ENCODE peak calls at places on chromosomes 6 and 20, in four cellular contexts. K, B, F and Z are unnamed samples.

GRCh38 chr6:156697224-156697623 is 80.0 kb upstream of the ARID1B start:
- DNase-seq in K (no peak), B (no peak), F (no peak), Z (no peak)

GRCh38 chr20:3658019-3658707 is 5.0 kb downstream of the GFRA4 start:
- DNase-seq in K (no peak), B (no peak), F (no peak), Z (no peak)

GRCh38 chr20:58407966-58408557 is 19.0 kb downstream of the VAPB start:
- DNase-seq in K (no peak), B (no peak), F (no peak), Z (no peak)

GRCh38 chr20:44759595-44759994 is 13.9 kb downstream of the KCNK15 start:
- DNase-seq in K (no peak), B (no peak), F (no peak), Z (no peak)

GRCh38 chr6:95352064-95352463 is 225.3 kb upstream of the MANEA start:
- DNase-seq in K (no peak), B (no peak), F (no peak), Z (peak)

GRCh38 chr20:7841967-7842301 is 98.3 kb downstream of the HAO1 start:
- DNase-seq in K (no peak), B (no peak), F (peak), Z (no peak)

GRCh38 chr20:621115-621756 is 11.1 kb upstream of the TCF15 start:
- DNase-seq in K (no peak), B (no peak), F (peak), Z (no peak)

GRCh38 chr20:5658897-5659296 is 91.3 kb upstream of the SHLD1 start:
- DNase-seq in K (peak), B (peak), F (peak), Z (no peak)

GRCh38 chr6:166940643-166941068 is 15.7 kb downstream of the RNASET2 start:
- DNase-seq in K (no peak), B (no peak), F (peak), Z (no peak)

GRCh38 chr6:49326337-49326736 is 136.7 kb downstream of the MMUT start:
- DNase-seq in K (no peak), B (no peak), F (peak), Z (no peak)

GRCh38 chr20:53606364-53606985 is 12.8 kb upstream of the ZNF217 start:
- DNase-seq in K (no peak), B (no peak), F (no peak), Z (no peak)

GRCh38 chr6:135182993-135183531 is 2.0 kb downstream of the MYB start:
- DNase-seq in K (no peak), B (peak), F (no peak), Z (no peak)

GRCh38 chr6:127950566-127951141 is 49.8 kb upstream of the THEMIS start:
- DNase-seq in K (no peak), B (no peak), F (no peak), Z (no peak)

GRCh38 chr6:33978593-33979150 is 167.2 kb downstream of the GRM4 start:
- DNase-seq in K (no peak), B (no peak), F (no peak), Z (no peak)

GRCh38 chr6:54053893-54054391 is 57.3 kb upstream of the MLIP start:
- DNase-seq in K (no peak), B (no peak), F (peak), Z (no peak)

GRCh38 chr6:120378582-120379220 is 955.6 kb downstream of the TBC1D32 start:
- DNase-seq in K (no peak), B (no peak), F (peak), Z (peak)